ENCODE peak calls at places on chromosomes 6 and 20, in nine cellular contexts. G is hepatocyte; R is neuronal stem cell; F is IMR-90; H is heart left ventricle; L is CD4-positive, alpha-beta memory T cell; K is esophagus muscularis mucosa; X is lower lobe of right lung; T is MM.1S. Z is an unnamed sample.

GRCh38 chr6:37019065-37019450 is 13.6 kb downstream of the FGD2 start:
- DNase-seq in H (no peak), R (no peak), X (no peak), T (no peak), G (no peak), F (no peak), K (no peak), L (no peak), Z (peak; percentile 42)

GRCh38 chr6:108526739-108527174 is 34.0 kb upstream of the FOXO3 start:
- DNase-seq in F (peak; percentile 62), T (peak; percentile 41), H (no peak), K (no peak), R (peak; percentile 29), G (peak; percentile 58), X (no peak), L (no peak), Z (no peak)

GRCh38 chr20:15195378-15195777 is 858.0 kb upstream of the FLRT3 start:
- DNase-seq in R (no peak), H (no peak), X (no peak), K (no peak), G (no peak), T (no peak), F (no peak), L (no peak), Z (no peak)

GRCh38 chr6:31350973-31351733 is 5.8 kb downstream of the HLA-B start:
- DNase-seq in X (no peak), G (no peak), K (no peak), L (peak; percentile 65), R (no peak), H (no peak), F (no peak), T (no peak), Z (no peak)

GRCh38 chr6:56683882-56684281 is 41.2 kb upstream of the DST start:
- DNase-seq in F (peak; percentile 93), T (no peak), R (no peak), L (no peak), G (peak; percentile 74), H (peak; percentile 49), X (no peak), K (no peak), Z (no peak)

GRCh38 chr20:49956689-49957443 is 20.7 kb downstream of the RNF114 start:
- DNase-seq in F (no peak), T (no peak), H (peak; percentile 72), X (no peak), G (no peak), R (no peak), K (no peak), L (no peak), Z (no peak)

GRCh38 chr6:27159725-27160124 is 87.8 kb upstream of the PRSS16 start:
- DNase-seq in R (no peak), L (no peak), H (no peak), G (no peak), T (no peak), X (no peak), F (no peak), K (no peak), Z (no peak)

GRCh38 chr20:22584922-22585785 is 782 bp upstream of the FOXA2 start:
- DNase-seq in X (peak; percentile 57), L (no peak), H (no peak), K (no peak), G (peak; percentile 73), F (no peak), R (no peak), T (no peak), Z (no peak)

GRCh38 chr20:61434361-61434781 is 182.3 kb downstream of the CDH4 start:
- DNase-seq in R (peak; percentile 40), H (no peak), X (no peak), L (no peak), K (no peak), T (no peak), G (no peak), F (peak; percentile 25), Z (peak; percentile 86)

GRCh38 chr6:42726026-42726425 is 3.6 kb upstream of the PRPH2 start:
- DNase-seq in L (no peak), F (no peak), H (no peak), X (no peak), K (no peak), R (no peak), T (no peak), G (no peak), Z (no peak)

GRCh38 chr20:45967551-45968080 is 4.4 kb downstream of the ZNF335 start:
- DNase-seq in G (no peak), K (no peak), L (no peak), T (no peak), H (no peak), X (peak; percentile 36), F (no peak), R (no peak), Z (no peak)

GRCh38 chr20:24627926-24628325 is 158.5 kb downstream of the SYNDIG1 start:
- DNase-seq in R (no peak), X (no peak), L (no peak), K (no peak), G (no peak), H (no peak), T (no peak), F (no peak), Z (no peak)

GRCh38 chr20:24628985-24629384 is 159.6 kb downstream of the SYNDIG1 start:
- DNase-seq in R (no peak), T (no peak), K (no peak), G (no peak), L (no peak), F (no peak), X (no peak), H (no peak), Z (no peak)

GRCh38 chr20:24630486-24631172 is 161.2 kb downstream of the SYNDIG1 start:
- DNase-seq in K (no peak), L (no peak), G (no peak), H (no peak), R (no peak), T (no peak), F (no peak), X (no peak), Z (no peak)

GRCh38 chr20:24629668-24630067 is 160.2 kb downstream of the SYNDIG1 start:
- DNase-seq in X (no peak), F (no peak), K (no peak), H (no peak), G (peak; percentile 24), R (no peak), T (no peak), L (no peak), Z (no peak)

GRCh38 chr20:24627291-24627690 is 157.9 kb downstream of the SYNDIG1 start:
- DNase-seq in X (no peak), G (no peak), H (no peak), T (no peak), F (no peak), R (no peak), L (no peak), K (no peak), Z (no peak)
- H3K27me3 ChIP-seq in X (no peaks in the 10 kb centered on the region), G (no peaks in the 10 kb centered on the region), H (no peaks in the 10 kb centered on the region), T (no peaks in the 10 kb centered on the region), F (no peaks in the 10 kb centered on the region), R (no peaks in the 10 kb centered on the region), L (no peaks in the 10 kb centered on the region), K (no peaks in the 10 kb centered on the region), Z (no peaks in the 10 kb centered on the region)

DNA sequence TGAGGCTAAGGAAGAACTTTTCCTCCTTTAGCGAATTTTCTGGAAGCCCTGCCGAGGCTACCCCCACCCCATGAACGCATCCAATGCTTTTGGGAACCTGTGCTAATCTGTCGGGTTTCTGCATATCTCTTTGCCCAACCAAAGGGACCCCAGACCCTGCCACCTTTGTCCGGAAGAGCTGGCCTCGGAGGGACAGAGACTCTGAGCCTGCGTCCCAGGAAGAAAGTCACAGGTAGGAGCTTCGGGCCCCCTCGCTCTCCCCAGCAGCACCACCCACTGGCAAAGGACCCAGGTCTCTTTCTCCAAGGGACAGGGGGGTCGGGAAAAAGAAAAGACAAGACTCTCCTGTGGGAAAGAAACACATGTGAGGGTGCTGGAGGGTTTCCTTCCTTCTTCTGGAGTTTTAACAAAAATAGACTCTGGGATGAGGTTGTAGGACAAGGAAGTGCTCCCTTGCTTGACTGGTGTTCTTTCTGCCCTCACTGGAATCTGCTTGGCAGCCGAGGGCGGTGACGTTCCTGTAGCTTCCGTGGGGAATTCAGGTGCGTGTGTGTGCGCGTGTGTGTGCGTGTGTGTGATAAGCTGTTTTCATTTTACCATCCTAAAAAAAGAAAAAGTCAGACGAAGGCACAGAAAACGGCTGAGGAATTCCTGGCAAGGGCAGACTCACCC is 16.3 kb upstream of the FOXC1 start:
- DNase-seq in F (no peak), G (no peak), K (no peak), R (no peak), L (no peak), X (no peak), H (no peak), T (no peak), Z (no peak)
- H3K4me3 ChIP-seq in F (no peak overlapping the region), G (no peak overlapping the region), K (no peak overlapping the region), R (no peak overlapping the region), L (no peak overlapping the region), X (no peak overlapping the region), H (no peak overlapping the region), T (no peak overlapping the region), Z (no peak overlapping the region)

GRCh38 chr6:5287966-5288297 is 26.6 kb downstream of the FARS2 start:
- DNase-seq in R (no peak), X (no peak), G (no peak), H (no peak), F (no peak), T (no peak), K (no peak), L (no peak), Z (no peak)
- H3K4me1 ChIP-seq in R (no peaks in the 10 kb centered on the region), X (peaks cover 18% of the 10 kb centered on the region), G (no peaks in the 10 kb centered on the region), H (peaks cover 20% of the 10 kb centered on the region), F (peaks cover 8% of the 10 kb centered on the region), T (no peaks in the 10 kb centered on the region), K (peaks cover 21% of the 10 kb centered on the region), L (peaks cover 8% of the 10 kb centered on the region), Z (no peaks in the 10 kb centered on the region)

GRCh38 chr6:28764014-28764723 is 159.6 kb downstream of the TRIM27 start:
- DNase-seq in X (no peak), G (no peak), F (no peak), H (no peak), L (no peak), K (peak; percentile 57), R (no peak), T (no peak), Z (no peak)

GRCh38 chr6:28756555-28756918 is 167.2 kb downstream of the TRIM27 start:
- DNase-seq in F (no peak), G (no peak), H (no peak), X (no peak), K (no peak), T (no peak), L (no peak), R (no peak), Z (no peak)

GRCh38 chr6:28757429-28758045 is 166.2 kb downstream of the TRIM27 start:
- DNase-seq in L (no peak), X (no peak), H (no peak), G (no peak), F (no peak), R (no peak), T (no peak), K (no peak), Z (no peak)

GRCh38 chr6:28758046-28758817 is 165.6 kb downstream of the TRIM27 start:
- DNase-seq in T (peak; percentile 22), H (no peak), R (no peak), F (peak; percentile 48), K (peak; percentile 42), G (peak; percentile 25), X (no peak), L (no peak), Z (peak; percentile 87)

DNA sequence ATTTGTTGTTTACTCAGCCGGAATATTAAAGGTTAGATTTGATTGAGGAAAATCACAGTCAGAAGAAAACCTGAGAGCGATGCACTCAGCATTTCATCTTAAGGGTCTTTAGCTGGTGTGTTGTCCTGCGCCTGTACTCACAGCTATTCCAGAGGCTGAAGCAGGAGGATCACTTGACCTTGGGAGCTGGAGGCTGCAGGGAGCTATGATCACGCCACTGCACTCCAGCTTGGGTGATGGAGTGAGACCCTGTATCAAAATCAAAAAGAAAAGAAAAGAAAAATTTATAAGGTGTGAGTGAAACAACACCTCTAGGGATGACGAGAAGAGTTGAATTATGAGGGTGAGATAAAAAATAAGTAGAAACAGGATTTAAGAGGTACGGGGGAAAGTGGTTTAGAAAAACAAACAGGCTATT is 165.0 kb downstream of the TRIM27 start:
- DNase-seq in X (no peak), F (no peak), H (no peak), T (no peak), L (no peak), K (no peak), G (no peak), R (no peak), Z (no peak)
- H3K27me3 ChIP-seq in X (peaks cover 70% of the 10 kb centered on the region), F (no peaks in the 10 kb centered on the region), H (peaks cover 56% of the 10 kb centered on the region), T (no peaks in the 10 kb centered on the region), L (peaks cover 7% of the 10 kb centered on the region), K (peaks cover 24% of the 10 kb centered on the region), G (peaks cover 77% of the 10 kb centered on the region), R (peaks cover 45% of the 10 kb centered on the region), Z (no peaks in the 10 kb centered on the region)

Z was measured in HAP-1.